ENCODE peak calls at places on chromosomes 3 and 15, in nine cellular contexts. B is HuH-7; X is NB4; W is adipocyte; J is EL; F is effector memory CD8-positive, alpha-beta T cell; Y is activated gamma-delta T cell treated with Interleukin-2 at 50 U/mL for 16 hours; P is B cell; Q is ovary. I is an unnamed sample.
A peak's percentile ranks its signal among the peaks of the same experiment; 100 is the strongest.

GRCh38 chr3:147384210-147385058 is 21.9 kb downstream of the ZIC4 start:
- DNase-seq in Y (no peak), F (no peak), W (no peak), B (no peak), Q (no peak), X (no peak), P (no peak), J (no peak), I (no peak)

GRCh38 chr3:172982731-172983364 is 158.2 kb downstream of the SPATA16 start:
- DNase-seq in Y (no peak), X (peak; percentile 4), W (peak; percentile 41), P (no peak), Q (no peak), J (peak; percentile 7), B (no peak), F (no peak), I (no peak)

GRCh38 chr3:188270423-188270972 is 116.5 kb downstream of the LPP start:
- DNase-seq in B (no peak), Y (no peak), J (peak; percentile 98), F (no peak), Q (no peak), X (peak; percentile 62), P (no peak), W (peak; percentile 88), I (no peak)

GRCh38 chr15:90931737-90932659 is at the start of gene HDDC3:
- DNase-seq in W (peak; percentile 97), X (peak; percentile 96), F (peak; percentile 89), J (peak; percentile 83), Q (peak; percentile 91), Y (peak; percentile 90), B (peak; percentile 97), P (peak; percentile 90), I (peak; percentile 95)

GRCh38 chr15:40762919-40763800 is 708 bp upstream of the GCHFR start:
- DNase-seq in W (peak; percentile 64), Q (peak; percentile 82), X (no peak), Y (peak; percentile 18), F (no peak), B (peak; percentile 88), J (peak; percentile 59), P (peak; percentile 43), I (peak; percentile 83)

GRCh38 chr3:51622868-51623267 is 48.2 kb upstream of the TEX264 start:
- DNase-seq in J (peak; percentile 50), X (no peak), Y (no peak), P (no peak), W (peak; percentile 72), F (no peak), Q (no peak), B (no peak), I (no peak)

GRCh38 chr3:52106951-52107611 is 47.1 kb downstream of the POC1A start:
- DNase-seq in W (no peak), P (no peak), Q (no peak), J (no peak), F (no peak), X (no peak), Y (no peak), B (no peak), I (peak; percentile 27)

GRCh38 chr15:32981536-32981935 is 213.0 kb downstream of the FMN1 start:
- DNase-seq in F (no peak), P (no peak), Q (no peak), Y (no peak), B (no peak), J (peak; percentile 47), X (no peak), W (peak; percentile 23), I (no peak)

GRCh38 chr3:43014990-43015389 is 35.9 kb downstream of the GASK1A start:
- DNase-seq in X (no peak), Y (no peak), Q (no peak), B (no peak), F (peak; percentile 8), W (no peak), J (no peak), P (no peak), I (no peak)

GRCh38 chr3:4417449-4417848 is 49.6 kb downstream of the SUMF1 start:
- DNase-seq in P (no peak), B (no peak), W (peak; percentile 25), J (peak; percentile 52), F (no peak), Q (no peak), Y (no peak), X (no peak), I (no peak)

GRCh38 chr3:85864896-85865295 is 906.1 kb downstream of the CADM2 start:
- DNase-seq in W (no peak), P (no peak), X (no peak), F (no peak), J (no peak), Y (no peak), B (no peak), Q (no peak), I (no peak)

GRCh38 chr15:39110336-39110735 is 470.5 kb upstream of the THBS1 start:
- DNase-seq in Y (no peak), X (no peak), Q (no peak), W (no peak), F (no peak), J (peak; percentile 31), B (no peak), P (no peak), I (no peak)

GRCh38 chr15:28125673-28126651 is 26.8 kb upstream of the OCA2 start:
- DNase-seq in Y (no peak), Q (no peak), P (no peak), B (peak; percentile 55), F (no peak), W (peak; percentile 80), X (peak; percentile 54), J (peak; percentile 53), I (no peak)

GRCh38 chr15:79213650-79214049 is 68.9 kb upstream of the ANKRD34C start:
- DNase-seq in J (no peak), P (no peak), B (no peak), F (no peak), X (no peak), Y (no peak), Q (no peak), W (no peak), I (no peak)

GRCh38 chr15:48695088-48695834 is 49.8 kb upstream of the FBN1 start:
- DNase-seq in P (no peak), B (no peak), F (no peak), Y (no peak), X (no peak), Q (no peak), W (peak; percentile 82), J (peak; percentile 95), I (no peak)

GRCh38 chr3:135452881-135453280 is 512.6 kb upstream of the PPP2R3A start:
- DNase-seq in Y (no peak), F (no peak), B (no peak), Q (no peak), P (no peak), X (no peak), W (no peak), J (no peak), I (no peak)

GRCh38 chr3:62175161-62175560 is 198.2 kb downstream of the FEZF2 start:
- DNase-seq in B (no peak), F (no peak), P (no peak), Y (no peak), X (no peak), J (no peak), W (no peak), Q (no peak), I (no peak)

GRCh38 chr15:84759018-84759417 is 10.6 kb downstream of the ZNF592 start:
- DNase-seq in Y (no peak), J (no peak), F (no peak), W (no peak), B (no peak), X (no peak), Q (no peak), P (no peak), I (no peak)

GRCh38 chr15:62758126-62758951 is 284.2 kb upstream of the TPM1 start:
- DNase-seq in X (no peak), B (no peak), P (no peak), J (peak; percentile 93), Q (peak; percentile 62), F (no peak), Y (no peak), W (peak; percentile 91), I (no peak)

GRCh38 chr3:133254716-133255115 is 145.1 kb upstream of the BFSP2 start:
- DNase-seq in F (no peak), Q (no peak), P (no peak), B (no peak), W (no peak), Y (no peak), J (no peak), X (no peak), I (no peak)

GRCh38 chr3:52557011-52557410 is 20.6 kb downstream of the UQCC5 start:
- DNase-seq in Y (no peak), B (no peak), W (no peak), J (no peak), Q (no peak), X (no peak), F (no peak), P (no peak), I (no peak)

GRCh38 chr3:125079675-125080045 is 23.9 kb upstream of the HEG1 start:
- DNase-seq in W (peak; percentile 49), B (no peak), F (no peak), Q (no peak), P (no peak), X (no peak), Y (no peak), J (peak; percentile 58), I (no peak)

GRCh38 chr3:194522579-194523046 is 35.8 kb upstream of the ATP13A3 start:
- DNase-seq in Y (no peak), F (no peak), J (peak; percentile 28), X (no peak), B (no peak), W (no peak), P (no peak), Q (no peak), I (no peak)

GRCh38 chr3:47961815-47962606 is 54.2 kb downstream of the MAP4 start:
- DNase-seq in W (peak; percentile 45), P (no peak), F (no peak), Q (no peak), B (no peak), J (peak; percentile 26), X (peak; percentile 8), Y (no peak), I (no peak)

I was measured in Right ventricle myocardium superior.